ENCODE peak calls at places on chromosomes 3 and 15, in ten cellular contexts. S is transverse colon; I is cardiac muscle cell; N is tibial artery; F is endothelial cell of umbilical vein; O is nephron progenitor cell; P is left lung; M is IMR-90; U is CD4-positive, alpha-beta T cell; E is HL-60. Q is an unnamed sample.

GRCh38 chr3:52019352-52020080 is 23.8 kb upstream of the RPL29 start:
- DNase-seq in S (no peak), I (peak; percentile 85), N (peak; percentile 78), F (no peak), O (no peak), P (peak; percentile 76), M (no peak), U (no peak), E (no peak), Q (no peak)

GRCh38 chr3:177516130-177517011 is 319.1 kb upstream of the TBL1XR1 start:
- DNase-seq in S (no peak), I (no peak), N (no peak), F (peak; percentile 56), O (peak; percentile 44), P (no peak), M (peak; percentile 90), U (no peak), E (no peak), Q (no peak)

GRCh38 chr3:87333393-87333892 is 57.1 kb upstream of the POU1F1 start:
- DNase-seq in S (no peak), I (no peak), N (no peak), F (peak; percentile 91), O (no peak), P (no peak), M (peak; percentile 80), U (no peak), E (no peak), Q (no peak)

GRCh38 chr15:77864211-77865105 is 213.1 kb downstream of the TBC1D2B start:
- DNase-seq in S (peak; percentile 5), I (peak; percentile 53), N (no peak), F (no peak), O (peak; percentile 44), P (no peak), M (no peak), U (no peak), E (no peak), Q (no peak)

GRCh38 chr3:3392946-3393345 is 213.5 kb upstream of the CRBN start:
- DNase-seq in S (no peak), I (no peak), N (no peak), F (no peak), O (no peak), P (no peak), M (no peak), U (no peak), E (no peak), Q (no peak)

GRCh38 chr15:101795455-101795854 is 7.9 kb upstream of the OR4F6 start:
- DNase-seq in S (no peak), I (no peak), N (no peak), F (peak; percentile 24), O (no peak), P (no peak), M (peak; percentile 93), U (no peak), E (no peak), Q (no peak)

GRCh38 chr3:107356706-107357105 is 20.5 kb upstream of the CCDC54 start:
- DNase-seq in S (no peak), I (no peak), N (no peak), F (no peak), O (no peak), P (no peak), M (no peak), U (no peak), E (no peak), Q (no peak)

GRCh38 chr3:134677196-134677986 is 26.6 kb upstream of the KY start:
- DNase-seq in S (no peak), I (peak; percentile 47), N (no peak), F (peak; percentile 5), O (peak; percentile 38), P (no peak), M (no peak), U (no peak), E (no peak), Q (peak; percentile 51)

GRCh38 chr15:43184407-43185160 is 619 bp upstream of the CCNDBP1 start:
- DNase-seq in S (no peak), I (no peak), N (no peak), F (no peak), O (no peak), P (no peak), M (no peak), U (no peak), E (no peak), Q (no peak)

GRCh38 chr15:78727561-78727960 is 83.7 kb downstream of the ADAMTS7 start:
- DNase-seq in S (no peak), I (no peak), N (no peak), F (no peak), O (no peak), P (peak; percentile 47), M (no peak), U (no peak), E (no peak), Q (no peak)

GRCh38 chr3:114941626-114942309 is 205.3 kb downstream of the ZBTB20 start:
- DNase-seq in S (no peak), I (no peak), N (no peak), F (no peak), O (no peak), P (no peak), M (no peak), U (no peak), E (no peak), Q (no peak)

GRCh38 chr3:139131951-139132350 is 87.3 kb upstream of the PRR23C start:
- DNase-seq in S (no peak), I (no peak), N (no peak), F (no peak), O (no peak), P (no peak), M (no peak), U (no peak), E (no peak), Q (no peak)

GRCh38 chr15:99248000-99248727 is 1.2 kb downstream of the TTC23 start:
- DNase-seq in S (no peak), I (no peak), N (no peak), F (no peak), O (no peak), P (no peak), M (no peak), U (no peak), E (no peak), Q (no peak)

GRCh38 chr15:101045236-101045646 is 126.1 kb downstream of the LRRK1 start:
- DNase-seq in S (peak; percentile 6), I (no peak), N (peak; percentile 2), F (peak; percentile 47), O (no peak), P (no peak), M (peak; percentile 47), U (no peak), E (no peak), Q (peak; percentile 21)

GRCh38 chr15:73046073-73046472 is 6.2 kb upstream of the NEO1 start:
- DNase-seq in S (no peak), I (no peak), N (no peak), F (no peak), O (no peak), P (no peak), M (no peak), U (no peak), E (no peak), Q (no peak)

GRCh38 chr3:9409981-9410849 is 12.8 kb downstream of the SETD5 start:
- DNase-seq in S (no peak), I (no peak), N (no peak), F (no peak), O (no peak), P (no peak), M (no peak), U (no peak), E (no peak), Q (no peak)

DNA sequence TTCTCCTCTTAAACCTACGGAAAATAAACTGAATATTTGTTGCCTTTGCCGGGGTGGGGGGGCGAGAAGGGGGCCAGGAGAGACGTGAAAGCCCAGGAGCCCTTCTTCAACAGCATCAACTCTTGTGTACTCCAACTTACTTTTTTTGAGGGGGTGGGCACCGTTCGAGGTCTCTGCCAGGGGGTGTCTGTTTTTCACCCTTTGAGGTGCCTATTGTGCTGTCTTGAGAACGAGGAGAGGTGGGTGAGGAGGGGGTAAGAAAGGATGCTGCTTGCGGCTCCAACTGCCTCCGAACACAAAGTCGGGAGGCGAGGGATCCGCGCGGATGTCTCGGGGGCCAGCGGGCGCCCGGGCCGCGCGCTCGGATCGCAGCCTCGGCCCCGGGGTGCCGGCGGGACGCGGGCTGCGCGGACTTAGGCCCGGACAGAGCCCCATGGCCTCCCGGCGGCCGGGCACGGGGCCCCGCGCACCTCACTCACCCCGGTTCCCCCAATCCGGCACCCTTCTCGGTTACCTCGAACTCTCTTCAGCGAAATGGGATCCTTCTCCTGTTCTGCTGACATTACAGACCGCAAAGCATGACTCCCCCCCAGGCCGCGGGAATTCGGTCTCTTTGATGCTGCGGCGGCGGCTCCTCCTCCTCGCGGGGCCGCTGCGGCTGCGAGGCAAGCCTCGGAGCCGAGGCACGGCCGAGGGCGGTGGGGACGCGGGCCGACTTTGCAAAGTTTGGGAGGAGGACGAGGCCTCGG is 650 bp downstream of the PYGO1 start:
- DNase-seq in S (peak; percentile 7), I (peak; percentile 66), N (peak; percentile 22), F (peak; percentile 49), O (peak; percentile 71), P (peak; percentile 76), M (peak; percentile 47), U (no peak), E (no peak), Q (peak; percentile 55)
- TF ChIP-seq CTCF in S (no peak), I (no peak), N (no peak), F (no peak), O (no peak), P (no peak), M (peak; percentile 0), U (no peak), E (no peak), Q (no peak)

DNA sequence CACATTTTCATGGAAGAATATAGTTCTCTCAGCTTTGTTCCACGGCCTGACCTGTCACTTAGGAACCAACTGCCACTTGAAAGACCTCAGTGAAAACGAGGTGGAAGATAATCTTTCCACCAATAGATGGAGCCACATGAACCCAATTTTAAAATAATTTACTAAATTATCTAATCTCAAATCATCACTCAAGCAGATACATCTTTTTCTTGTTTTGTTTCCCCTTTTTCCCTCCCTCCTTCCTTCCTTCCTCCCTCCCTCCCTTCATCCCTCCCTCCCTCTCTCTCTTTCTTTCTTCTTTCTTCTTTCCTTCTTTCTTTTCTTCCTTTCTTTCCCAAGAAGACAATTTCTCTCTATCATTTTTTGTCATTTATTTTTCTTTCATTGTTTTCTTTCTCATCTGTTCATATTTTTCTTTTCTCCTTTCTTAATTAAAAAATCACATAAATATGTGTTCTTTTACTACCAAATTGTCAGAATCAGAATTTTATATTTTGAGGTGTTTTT is 97.0 kb downstream of the CLDN1 start:
- DNase-seq in S (no peak), I (peak; percentile 41), N (no peak), F (peak; percentile 58), O (no peak), P (no peak), M (peak; percentile 42), U (no peak), E (no peak), Q (no peak)
- TF ChIP-seq CTCF in S (peak; percentile 32), I (peak; percentile 40), N (peak; percentile 47), F (peak; percentile 24), O (peak; percentile 36), P (peak; percentile 32), M (peak; percentile 65), U (peak; percentile 31), E (peak; percentile 12), Q (peak; percentile 51)

GRCh38 chr3:37571269-37571668 is 290.4 kb upstream of the CTDSPL start:
- DNase-seq in S (no peak), I (no peak), N (no peak), F (no peak), O (no peak), P (no peak), M (no peak), U (no peak), E (no peak), Q (no peak)
- TF ChIP-seq CTCF in S (no peak), I (peak; percentile 41), N (peak; percentile 23), F (no peak), O (no peak), P (no peak), M (peak; percentile 1), U (no peak), E (no peak), Q (no peak)

GRCh38 chr3:159766563-159767185 is 222.0 kb upstream of the IL12A start:
- DNase-seq in S (no peak), I (peak; percentile 35), N (no peak), F (peak; percentile 55), O (no peak), P (no peak), M (peak; percentile 63), U (no peak), E (no peak), Q (no peak)
- TF ChIP-seq CTCF in S (peak; percentile 42), I (peak; percentile 56), N (peak; percentile 58), F (peak; percentile 54), O (peak; percentile 43), P (peak; percentile 45), M (peak; percentile 56), U (no peak), E (no peak), Q (peak; percentile 41)